ENCODE peak calls at places on chromosome 2, in six cellular contexts. E is pancreas, X is endothelial cell of umbilical vein, T is A549, M is left ventricle myocardium inferior, C is AG09309. L is an unnamed sample.

GRCh38 chr2:165803123-165803760 is 9.2 kb upstream of the GALNT3 start:
- DNase-seq in T (no peak), E (no peak), X (no peak), C (no peak), M (no peak), L (no peak)

GRCh38 chr2:148817210-148817708 is 57.8 kb upstream of the KIF5C start:
- DNase-seq in C (no peak), M (no peak), X (no peak), T (no peak), E (no peak), L (no peak)

GRCh38 chr2:104793971-104794370 is 59.9 kb upstream of the POU3F3 start:
- DNase-seq in X (no peak), E (no peak), T (no peak), C (no peak), M (no peak), L (no peak)

GRCh38 chr2:167637726-167638125 is 609.7 kb downstream of the STK39 start:
- DNase-seq in C (no peak), E (no peak), T (no peak), X (no peak), M (no peak), L (no peak)

GRCh38 chr2:85549095-85549494 is 10.1 kb downstream of the MAT2A start:
- DNase-seq in E (no peak), C (no peak), X (no peak), T (no peak), M (no peak), L (no peak)

GRCh38 chr2:121427187-121427689 is 103.4 kb upstream of the RNU4ATAC start:
- DNase-seq in X (no peak), M (no peak), T (no peak), E (no peak), C (no peak), L (no peak)

GRCh38 chr2:127419448-127420038 is 1.3 kb downstream of the PROC start:
- DNase-seq in X (no peak), M (no peak), E (no peak), T (no peak), C (no peak), L (no peak)

GRCh38 chr2:74984947-74985637 is 26.6 kb downstream of the POLE4 start:
- DNase-seq in X (no peak), C (no peak), M (no peak), T (no peak), E (no peak), L (no peak)

GRCh38 chr2:1632006-1632348 is 112.3 kb downstream of the PXDN start:
- DNase-seq in T (no peak), M (no peak), E (no peak), X (no peak), C (no peak), L (no peak)

GRCh38 chr2:73851274-73851673 is 22.5 kb downstream of the STAMBP start:
- DNase-seq in C (no peak), X (no peak), T (peak), M (no peak), E (no peak), L (peak)

GRCh38 chr2:162029287-162029901 is 44.6 kb downstream of the DPP4 start:
- DNase-seq in X (peak), C (no peak), T (no peak), E (no peak), M (peak), L (no peak)

GRCh38 chr2:156333951-156334495 is 1.5 kb upstream of the NR4A2 start:
- DNase-seq in M (peak), T (peak), C (no peak), X (peak), E (peak), L (peak)

GRCh38 chr2:52117299-52117698 is 1085.4 kb upstream of the NRXN1 start:
- DNase-seq in T (no peak), M (no peak), C (no peak), X (no peak), E (no peak), L (no peak)

GRCh38 chr2:230684222-230685164 is 28.1 kb upstream of the CAB39 start:
- DNase-seq in T (peak), M (no peak), E (no peak), X (peak), C (no peak), L (no peak)

GRCh38 chr2:148909114-148909513 is 34.1 kb downstream of the KIF5C start:
- DNase-seq in T (no peak), E (no peak), C (no peak), X (no peak), M (no peak), L (no peak)

GRCh38 chr2:240156435-240157146 is 16.1 kb upstream of the OTOS start:
- DNase-seq in X (no peak), T (no peak), E (no peak), M (no peak), C (no peak), L (no peak)

GRCh38 chr2:240591784-240592183 is 5.2 kb downstream of the CAPN10 start:
- DNase-seq in X (no peak), T (no peak), C (no peak), E (no peak), M (no peak), L (no peak)

GRCh38 chr2:128360711-128361110 is 42.0 kb upstream of the HS6ST1 start:
- DNase-seq in T (no peak), C (no peak), E (no peak), M (no peak), X (no peak), L (no peak)

GRCh38 chr2:223800908-223801307 is 36.5 kb downstream of the AP1S3 start:
- DNase-seq in T (no peak), E (no peak), C (no peak), M (no peak), X (no peak), L (no peak)

GRCh38 chr2:47891369-47892337 is 14.6 kb downstream of the FBXO11 start:
- DNase-seq in E (no peak), C (no peak), M (no peak), X (no peak), T (no peak), L (no peak)

GRCh38 chr2:112155331-112156151 is 17.4 kb downstream of the FBLN7 start:
- DNase-seq in M (no peak), E (no peak), C (no peak), X (peak), T (no peak), L (peak)

GRCh38 chr2:28310107-28310506 is 82.6 kb upstream of the FOSL2 start:
- DNase-seq in M (no peak), X (no peak), T (no peak), C (no peak), E (no peak), L (no peak)

GRCh38 chr2:147311058-147311429 is 533.8 kb upstream of the ACVR2A start:
- DNase-seq in T (no peak), M (no peak), X (no peak), C (no peak), E (no peak), L (no peak)

DNA sequence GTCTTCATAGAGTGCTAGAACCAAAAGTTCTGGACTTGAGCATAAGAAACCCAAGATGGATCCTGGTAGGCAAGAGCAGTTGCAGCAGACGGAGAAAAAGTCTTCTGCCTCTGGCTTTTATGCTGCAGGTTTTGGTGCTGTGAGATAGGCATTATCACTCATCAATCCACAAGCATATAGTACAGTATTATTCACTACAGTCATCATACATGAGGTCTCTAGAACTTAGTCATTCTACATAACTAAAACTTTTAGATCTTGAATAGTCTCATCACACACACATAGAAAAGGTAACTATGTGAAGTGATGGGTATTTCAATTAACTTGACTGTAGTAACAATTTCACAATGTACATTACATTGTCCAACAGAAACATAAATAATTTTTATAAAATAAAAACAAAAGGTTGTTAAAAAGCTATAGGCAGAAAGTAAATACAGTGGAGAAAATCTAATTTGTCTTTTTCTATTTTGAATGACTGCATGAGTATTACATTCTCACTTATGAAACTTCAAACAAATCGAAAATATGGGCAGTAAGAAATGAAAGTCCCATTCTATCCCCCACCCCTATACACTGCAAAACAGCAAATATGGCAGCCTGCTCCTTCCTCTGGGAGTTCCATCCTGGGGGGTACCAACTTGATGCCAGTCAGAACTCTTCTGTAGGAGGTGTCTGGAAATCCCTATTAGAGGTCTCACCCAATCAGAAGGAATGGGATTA is 534.3 kb upstream of the ACVR2A start:
- DNase-seq in C (no peak), T (no peak), M (no peak), E (no peak), X (no peak), L (no peak)
- TF ChIP-seq CTCF in C (no peak), T (no peak), M (no peak), E (no peak), X (no peak), L (no peak)

GRCh38 chr2:69966496-69966895 is 5.1 kb upstream of the ASPRV1 start:
- DNase-seq in E (no peak), T (no peak), C (no peak), X (no peak), M (no peak), L (no peak)

GRCh38 chr2:69968609-69969008 is 7.2 kb upstream of the ASPRV1 start:
- DNase-seq in E (no peak), T (no peak), X (no peak), C (no peak), M (no peak), L (no peak)

GRCh38 chr2:69965756-69966447 is 4.5 kb upstream of the ASPRV1 start:
- DNase-seq in T (no peak), X (no peak), C (no peak), M (no peak), E (no peak), L (no peak)

GRCh38 chr2:69969991-69970390 is 8.6 kb upstream of the ASPRV1 start:
- DNase-seq in T (no peak), C (no peak), X (no peak), M (no peak), E (no peak), L (no peak)

GRCh38 chr2:69969126-69969983 is 7.9 kb upstream of the ASPRV1 start:
- DNase-seq in C (no peak), T (no peak), E (no peak), M (no peak), X (no peak), L (no peak)
- H3K4me3 ChIP-seq in C (no peak), T (no peak), E (no peak), M (no peak), X (no peak), L (no peak)

GRCh38 chr2:106582431-106583143 is 95.4 kb downstream of the CD8B2 start:
- DNase-seq in T (peak), M (peak), C (peak), X (peak), E (peak), L (peak)

GRCh38 chr2:106579750-106580197 is 92.6 kb downstream of the CD8B2 start:
- DNase-seq in M (no peak), C (no peak), E (no peak), X (no peak), T (no peak), L (no peak)

GRCh38 chr2:106581276-106581675 is 94.1 kb downstream of the CD8B2 start:
- DNase-seq in E (no peak), C (no peak), T (no peak), X (no peak), M (no peak), L (no peak)

GRCh38 chr2:106580241-106580640 is 93.1 kb downstream of the CD8B2 start:
- DNase-seq in E (no peak), T (no peak), M (no peak), C (no peak), X (no peak), L (no peak)

DNA sequence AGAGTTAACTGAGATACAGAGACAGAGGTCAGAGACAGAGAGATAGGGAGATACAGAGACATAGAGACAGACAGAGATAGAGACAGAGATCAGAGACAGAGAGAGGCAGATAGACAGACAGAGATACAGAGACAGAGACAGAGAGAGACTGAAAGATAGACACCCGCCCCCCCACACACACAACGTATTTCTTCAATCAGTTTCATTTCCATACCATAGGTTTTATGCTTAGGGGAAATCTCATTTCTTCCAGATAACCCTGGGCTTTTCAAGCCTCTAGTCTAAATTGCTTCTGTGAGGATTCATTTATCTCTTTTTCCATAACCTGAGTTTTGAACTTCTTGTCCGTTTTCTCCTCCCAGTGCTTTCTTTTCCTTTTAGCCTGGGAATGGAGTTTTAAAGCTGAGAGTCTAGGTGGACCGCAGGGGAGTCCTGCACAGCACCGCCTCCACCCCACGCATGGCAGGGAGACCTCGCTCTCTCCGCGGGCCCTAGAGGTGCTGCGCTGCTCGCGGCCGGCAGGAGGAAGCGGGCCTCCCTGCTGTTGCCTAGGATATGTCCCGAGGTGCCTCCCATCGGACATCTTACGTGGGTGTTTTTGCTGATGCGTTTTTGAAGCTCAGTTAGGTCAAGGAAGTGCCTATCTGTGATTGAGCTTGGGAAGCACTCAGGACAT is 94.7 kb downstream of the CD8B2 start:
- DNase-seq in M (peak), T (peak), C (peak), X (no peak), E (peak), L (peak)
- TF ChIP-seq CTCF in M (no peak), T (no peak), C (peak), X (no peak), E (no peak), L (peak)

DNA sequence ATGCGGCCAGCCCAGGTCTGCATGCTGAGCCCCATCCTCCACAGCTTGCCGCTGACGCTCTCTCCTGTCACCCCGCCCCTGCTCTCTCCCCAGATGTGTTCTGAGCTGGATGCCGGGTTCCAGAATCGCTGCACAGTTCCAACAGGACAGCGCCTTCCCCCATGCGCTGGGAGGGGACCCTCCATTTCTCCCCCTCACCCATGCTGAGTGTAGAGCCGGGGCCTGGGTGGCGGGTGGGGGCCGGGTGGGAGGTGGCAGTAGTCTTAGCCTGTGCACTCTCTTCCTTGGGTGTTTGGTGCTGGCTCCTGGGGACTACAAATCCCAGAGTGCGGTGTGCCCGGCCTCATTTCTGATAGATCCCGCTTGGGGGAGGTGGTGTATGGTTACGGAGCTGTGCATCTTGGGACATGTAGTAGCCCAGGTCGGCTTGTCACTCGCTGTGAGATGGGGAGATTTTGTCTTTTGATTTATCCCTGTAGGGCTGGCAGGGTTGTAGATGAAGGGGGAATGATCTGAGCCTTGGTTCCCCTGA is 6.8 kb downstream of the DNAJB2 start:
- DNase-seq in X (no peak), E (no peak), C (no peak), T (no peak), M (no peak), L (no peak)
- H3K4me3 ChIP-seq in X (no peak), E (no peak), C (no peak), T (no peak), M (no peak), L (no peak)

L was measured in GM12865.